ENCODE peak calls at places on chromosomes 16 and 17, in eight cellular contexts. M is HFFc6, B is HT1080, Z is HCEC 1CT, L is posterior cingulate gyrus, D is activated T-cell treated with anti-CD3 and anti-CD28 coated beads for 1 hour, S is glutamatergic neuron, J is WTC11. K is an unnamed sample.

GRCh38 chr17:82017612-82018151 is 5.0 kb downstream of the CENPX start:
- DNase-seq in M (no peak), B (no peak), Z (no peak), L (no peak), D (no peak), S (no peak), J (no peak), K (no peak)

GRCh38 chr16:86095131-86095752 is 196.3 kb downstream of the IRF8 start:
- DNase-seq in M (no peak), B (no peak), Z (no peak), L (no peak), D (no peak), S (no peak), J (no peak), K (no peak)

GRCh38 chr17:3034578-3034920 is 28.9 kb downstream of the OR1D5 start:
- DNase-seq in M (no peak), B (no peak), Z (no peak), L (no peak), D (no peak), S (no peak), J (no peak), K (no peak)

GRCh38 chr17:74442670-74443515 is 11.0 kb downstream of the GPRC5C start:
- DNase-seq in M (no peak), B (no peak), Z (no peak), L (no peak), D (no peak), S (peak), J (peak), K (peak)

GRCh38 chr16:72098936-72099335 is 5.3 kb downstream of the DHX38 start:
- DNase-seq in M (no peak), B (peak), Z (no peak), L (no peak), D (no peak), S (no peak), J (no peak), K (no peak)

GRCh38 chr16:82681592-82681991 is 54.8 kb downstream of the CDH13 start:
- DNase-seq in M (no peak), B (no peak), Z (no peak), L (no peak), D (no peak), S (no peak), J (no peak), K (no peak)

GRCh38 chr17:3894927-3895343 is 2.1 kb upstream of the CAMKK1 start:
- DNase-seq in M (peak), B (peak), Z (peak), L (no peak), D (no peak), S (no peak), J (no peak), K (peak)

GRCh38 chr17:20216154-20216815 is 207.1 kb downstream of the SPECC1 start:
- DNase-seq in M (no peak), B (no peak), Z (no peak), L (no peak), D (no peak), S (no peak), J (no peak), K (no peak)

GRCh38 chr17:68133370-68134045 is 98.0 kb downstream of the KPNA2 start:
- DNase-seq in M (no peak), B (no peak), Z (no peak), L (no peak), D (no peak), S (no peak), J (peak), K (no peak)

GRCh38 chr16:69494993-69495392 is 70.6 kb downstream of the CYB5B start:
- DNase-seq in M (no peak), B (no peak), Z (no peak), L (no peak), D (peak), S (no peak), J (peak), K (peak)

GRCh38 chr16:83887088-83887487 is 11.8 kb upstream of the MLYCD start:
- DNase-seq in M (peak), B (no peak), Z (no peak), L (no peak), D (no peak), S (peak), J (no peak), K (no peak)

GRCh38 chr16:56632848-56633365 is 448 bp downstream of the MT1M start:
- DNase-seq in M (no peak), B (no peak), Z (no peak), L (no peak), D (no peak), S (no peak), J (no peak), K (no peak)

GRCh38 chr17:82737981-82738877 is 2.8 kb downstream of the FN3K start:
- DNase-seq in M (no peak), B (no peak), Z (no peak), L (peak), D (no peak), S (no peak), J (no peak), K (no peak)

GRCh38 chr16:22977294-22977697 is 163.3 kb downstream of the HS3ST2 start:
- DNase-seq in M (peak), B (peak), Z (peak), L (no peak), D (no peak), S (no peak), J (no peak), K (no peak)

GRCh38 chr16:87076950-87077749 is 240.0 kb downstream of the C16orf95 start:
- DNase-seq in M (peak), B (peak), Z (peak), L (no peak), D (no peak), S (peak), J (peak), K (peak)

GRCh38 chr16:7355758-7356157 is 23.1 kb downstream of the RBFOX1 start:
- DNase-seq in M (no peak), B (no peak), Z (no peak), L (no peak), D (no peak), S (no peak), J (no peak), K (no peak)

GRCh38 chr16:70573451-70574121 is 50.0 kb downstream of the SF3B3 start:
- DNase-seq in M (peak), B (peak), Z (peak), L (no peak), D (no peak), S (no peak), J (no peak), K (no peak)

GRCh38 chr16:72809446-72809845 is 238.5 kb downstream of the ZFHX3 start:
- DNase-seq in M (no peak), B (no peak), Z (no peak), L (no peak), D (no peak), S (no peak), J (no peak), K (no peak)

GRCh38 chr16:22375117-22375962 is 921 bp upstream of the CDR2 start:
- DNase-seq in M (no peak), B (no peak), Z (no peak), L (no peak), D (no peak), S (no peak), J (no peak), K (no peak)

GRCh38 chr17:35748323-35748960 is 4.6 kb downstream of the GAS2L2 start:
- DNase-seq in M (no peak), B (peak), Z (no peak), L (no peak), D (no peak), S (no peak), J (no peak), K (peak)

GRCh38 chr16:2329532-2329931 is 11.0 kb downstream of the ABCA3 start:
- DNase-seq in M (no peak), B (no peak), Z (no peak), L (no peak), D (no peak), S (no peak), J (peak), K (no peak)

GRCh38 chr17:3635474-3636153 is 436 bp downstream of the SHPK start:
- DNase-seq in M (no peak), B (no peak), Z (no peak), L (no peak), D (no peak), S (no peak), J (no peak), K (peak)

GRCh38 chr17:74757502-74757901 is 9.1 kb downstream of the NHERF1 start:
- DNase-seq in M (no peak), B (no peak), Z (no peak), L (no peak), D (no peak), S (no peak), J (no peak), K (peak)

GRCh38 chr17:73827627-73828241 is 183.5 kb upstream of the SDK2 start:
- DNase-seq in M (no peak), B (no peak), Z (no peak), L (no peak), D (no peak), S (peak), J (no peak), K (peak)

GRCh38 chr17:81556863-81557262 is 4.7 kb upstream of the FAAP100 start:
- DNase-seq in M (no peak), B (no peak), Z (no peak), L (no peak), D (no peak), S (no peak), J (no peak), K (peak)

K was measured in left colon.